ENCODE peak calls at places on chromosomes 4 and X, in six cellular contexts. I, Z, G, X, C and J are unnamed samples.

GRCh38 chrX:48709522-48710117 is 13.1 kb downstream of the SUV39H1 start:
- DNase-seq in I (no peak), X (no peak), G (no peak), Z (no peak), C (no peak), J (no peak)

GRCh38 chr4:92035666-92036065 is 268.1 kb upstream of the GRID2 start:
- DNase-seq in G (no peak), I (no peak), C (no peak), Z (no peak), X (no peak), J (no peak)

GRCh38 chrX:107574054-107574683 is 54.1 kb upstream of the PRPS1 start:
- DNase-seq in C (no peak), X (no peak), Z (no peak), G (no peak), I (no peak), J (no peak)

GRCh38 chr4:52244773-52245360 is 193.8 kb downstream of the SPATA18 start:
- DNase-seq in I (no peak), Z (no peak), X (no peak), G (no peak), C (no peak), J (no peak)

GRCh38 chr4:168880087-168880675 is 129.9 kb downstream of the CBR4 start:
- DNase-seq in G (no peak), X (no peak), Z (no peak), I (no peak), C (no peak), J (no peak)

GRCh38 chrX:2894885-2895292 is 34.2 kb downstream of the ARSD start:
- DNase-seq in C (no peak), Z (no peak), X (no peak), I (no peak), G (peak; percentile 23), J (no peak)

GRCh38 chr4:113094802-113095201 is 45.3 kb downstream of the ANK2 start:
- DNase-seq in C (no peak), Z (no peak), I (no peak), X (no peak), G (no peak), J (no peak)

GRCh38 chr4:74541611-74542177 is 96.8 kb downstream of the AREG start:
- DNase-seq in X (no peak), Z (no peak), C (no peak), G (no peak), I (peak; percentile 29), J (no peak)

GRCh38 chrX:48676893-48677270 is 6.7 kb upstream of the WAS start:
- DNase-seq in I (no peak), X (no peak), Z (no peak), C (no peak), G (no peak), J (no peak)

GRCh38 chr4:3251691-3252479 is 2.9 kb downstream of the MSANTD1 start:
- DNase-seq in G (no peak), I (no peak), C (no peak), Z (no peak), X (no peak), J (no peak)

GRCh38 chr4:165481458-165481857 is 102.7 kb downstream of the CPE start:
- DNase-seq in I (no peak), Z (no peak), G (no peak), X (no peak), C (no peak), J (no peak)

GRCh38 chrX:120310861-120311631 is at the start of gene TMEM255A:
- DNase-seq in G (peak; percentile 54), X (peak; percentile 7), I (no peak), C (no peak), Z (no peak), J (no peak)

GRCh38 chr4:20127626-20128025 is 124.1 kb upstream of the SLIT2 start:
- DNase-seq in C (no peak), G (no peak), Z (no peak), X (no peak), I (no peak), J (no peak)

GRCh38 chr4:174828845-174829701 is at the start of gene GLRA3:
- DNase-seq in I (peak; percentile 85), G (peak; percentile 31), X (no peak), Z (peak; percentile 71), C (no peak), J (no peak)

GRCh38 chr4:105014242-105015031 is 132.2 kb upstream of the TET2 start:
- DNase-seq in I (no peak), G (no peak), C (no peak), Z (no peak), X (no peak), J (no peak)

GRCh38 chr4:168877779-168878491 is 132.1 kb downstream of the CBR4 start:
- DNase-seq in I (peak; percentile 41), G (no peak), Z (no peak), C (no peak), X (peak; percentile 53), J (peak; percentile 82)

GRCh38 chr4:87382931-87383330 is 8.1 kb downstream of the HSD17B11 start:
- DNase-seq in G (no peak), C (no peak), X (no peak), Z (no peak), I (no peak), J (no peak)

GRCh38 chrX:50579955-50580354 is 109.3 kb upstream of the DGKK start:
- DNase-seq in C (no peak), Z (peak; percentile 28), G (no peak), X (peak; percentile 13), I (peak; percentile 55), J (no peak)

GRCh38 chr4:10118355-10119004 is 1.9 kb upstream of the WDR1 start:
- DNase-seq in X (no peak), Z (peak; percentile 40), I (no peak), C (no peak), G (no peak), J (no peak)
- TF ChIP-seq POLR2A in X (no peak), Z (no peak), I (no peak), C (no peak), G (no peak), J (no peak)

DNA sequence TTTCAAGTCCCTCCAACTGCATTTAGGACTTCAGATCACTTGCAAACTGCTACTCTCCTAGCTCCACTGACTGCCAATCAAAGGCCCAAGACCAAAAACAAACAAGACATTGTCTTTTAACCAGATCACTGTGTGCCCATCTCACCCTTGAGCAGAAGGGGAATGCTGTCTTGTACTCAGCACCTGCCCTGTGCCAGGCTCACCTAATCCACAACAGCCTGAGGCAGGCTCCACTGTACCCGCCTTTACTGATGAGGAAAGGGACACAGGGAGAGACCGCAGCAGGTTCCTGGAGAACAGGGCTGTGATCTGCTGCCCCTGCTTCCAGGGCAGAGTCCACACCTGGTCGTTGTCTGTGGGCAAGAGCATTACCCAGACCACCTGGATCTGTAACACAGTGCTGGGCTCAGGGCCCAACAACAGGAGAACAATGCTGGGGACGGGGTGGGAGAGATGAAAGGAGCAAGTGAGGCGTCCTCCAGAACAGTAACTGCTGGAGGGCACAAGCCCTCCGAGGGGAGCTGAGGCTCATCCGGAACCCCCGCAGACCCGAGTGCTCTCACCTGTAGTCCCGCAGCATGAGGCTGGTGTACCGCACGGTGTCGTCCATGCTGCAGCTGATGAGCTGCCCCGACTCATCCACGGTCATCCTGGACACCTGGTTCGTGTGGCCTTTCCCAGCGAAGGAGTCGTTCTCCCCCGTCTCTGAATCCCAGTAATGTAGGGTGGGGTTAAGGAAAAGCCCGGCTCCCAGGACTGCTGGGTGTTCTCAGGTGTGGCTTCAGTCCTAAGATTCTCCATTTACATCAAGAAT is 33.9 kb downstream of the WDR1 start:
- DNase-seq in C (no peak), G (no peak), I (peak; percentile 12), Z (no peak), X (no peak), J (peak; percentile 72)
- H3K36me3 ChIP-seq in C (no peaks in the 10 kb centered on the region), G (no peaks in the 10 kb centered on the region), I (no peaks in the 10 kb centered on the region), Z (no peaks in the 10 kb centered on the region), X (peaks cover 99% of the 10 kb centered on the region), J (peaks cover 100% of the 10 kb centered on the region)

GRCh38 chr4:67668315-67668714 is 32.6 kb downstream of the UBA6 start:
- DNase-seq in C (no peak), I (no peak), X (no peak), G (no peak), Z (no peak), J (no peak)
- H3K9me3 ChIP-seq in C (no peaks in the 10 kb centered on the region), I (no peaks in the 10 kb centered on the region), X (no peaks in the 10 kb centered on the region), G (no peaks in the 10 kb centered on the region), Z (no peaks in the 10 kb centered on the region), J (no peaks in the 10 kb centered on the region)

DNA sequence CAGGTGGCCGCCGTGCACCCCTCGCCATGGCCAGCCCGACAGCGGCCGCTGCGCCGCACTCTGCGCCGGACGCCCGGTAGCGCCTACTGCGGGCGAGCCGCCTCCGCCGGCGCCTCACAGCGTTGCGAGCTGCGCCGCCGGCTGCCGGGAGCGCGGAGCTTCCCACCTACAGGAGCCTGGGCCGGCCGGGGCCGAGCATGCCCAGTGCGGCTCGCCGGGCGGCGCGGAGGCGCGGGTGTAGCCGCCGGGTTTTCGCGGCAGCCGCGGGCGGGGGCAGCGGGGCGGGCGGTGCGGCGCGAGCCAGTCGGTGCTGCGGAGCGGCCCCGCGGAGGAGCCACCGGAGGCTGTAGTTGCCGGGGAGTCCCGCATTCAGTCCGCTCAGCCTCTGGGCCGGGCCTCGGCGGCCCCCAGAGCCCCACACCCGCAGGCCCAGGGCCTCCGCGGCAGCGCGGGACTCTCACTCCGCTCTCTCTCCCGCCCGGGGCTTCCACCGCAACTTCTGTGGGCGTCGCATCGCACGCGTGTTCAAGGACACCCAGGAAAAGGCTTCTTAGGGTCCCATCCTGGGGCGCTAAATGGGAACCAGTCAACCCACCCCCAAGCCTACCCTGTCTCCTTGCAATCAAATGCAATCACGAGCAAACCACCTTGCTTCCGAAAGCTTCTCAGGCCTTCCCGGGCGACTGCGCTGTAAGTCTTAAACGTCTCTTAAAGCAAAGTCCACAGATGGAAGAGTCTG is at the start of gene MFAP3L:
- DNase-seq in X (peak; percentile 89), G (peak; percentile 90), Z (peak; percentile 78), C (peak; percentile 83), I (peak; percentile 89), J (peak; percentile 88)
- TF ChIP-seq POLR2A in X (peak; percentile 46), G (peak; percentile 87), Z (peak; percentile 69), C (no peak), I (no peak), J (peak; percentile 58)

GRCh38 chr4:70761276-70761816 is 39.6 kb downstream of the RUFY3 start:
- DNase-seq in Z (no peak), G (no peak), I (no peak), C (no peak), X (no peak), J (no peak)
- H3K36me3 ChIP-seq in Z (no peaks in the 10 kb centered on the region), G (no peaks in the 10 kb centered on the region), I (no peaks in the 10 kb centered on the region), C (peaks cover under 1% of the 10 kb centered on the region), X (peaks cover 42% of the 10 kb centered on the region), J (peaks cover 30% of the 10 kb centered on the region)